ENCODE peak calls at places on chromosomes 13 and 19, in nine cellular contexts. X is suprapubic skin, W is Peyer's patch, Z is uterus, A is A549, C is endothelial cell of umbilical vein, P is heart left ventricle, L is GM12892, J is IMR-90. D is an unnamed sample.

GRCh38 chr19:1360818-1361461 is 22.8 kb upstream of the NDUFS7 start:
- DNase-seq in X (no peak), W (no peak), Z (peak), A (no peak), C (peak), P (peak), L (no peak), J (peak), D (peak)

GRCh38 chr19:10861118-10861651 is 10.2 kb upstream of the CARM1 start:
- DNase-seq in X (no peak), W (no peak), Z (no peak), A (peak), C (peak), P (no peak), L (no peak), J (no peak), D (no peak)

GRCh38 chr19:33293255-33294057 is 8.9 kb downstream of the CEBPA start:
- DNase-seq in X (no peak), W (no peak), Z (peak), A (peak), C (no peak), P (no peak), L (no peak), J (peak), D (peak)

GRCh38 chr13:74751739-74752138 is 617.5 kb upstream of the KLF12 start:
- DNase-seq in X (no peak), W (no peak), Z (no peak), A (no peak), C (no peak), P (no peak), L (no peak), J (no peak), D (no peak)

GRCh38 chr19:38125238-38125637 is 98.8 kb downstream of the DPF1 start:
- DNase-seq in X (no peak), W (no peak), Z (no peak), A (no peak), C (no peak), P (no peak), L (no peak), J (no peak), D (no peak)

GRCh38 chr19:33100894-33101644 is 20.1 kb downstream of the GPATCH1 start:
- DNase-seq in X (no peak), W (no peak), Z (no peak), A (peak), C (no peak), P (no peak), L (no peak), J (no peak), D (no peak)

GRCh38 chr13:48235100-48235813 is 2.3 kb downstream of the ITM2B start:
- DNase-seq in X (no peak), W (no peak), Z (no peak), A (no peak), C (peak), P (peak), L (no peak), J (peak), D (no peak)

GRCh38 chr13:71217827-71218226 is 649.2 kb downstream of the DACH1 start:
- DNase-seq in X (no peak), W (no peak), Z (no peak), A (no peak), C (no peak), P (no peak), L (no peak), J (no peak), D (no peak)

GRCh38 chr13:77305276-77305675 is 21.6 kb downstream of the MYCBP2 start:
- DNase-seq in X (no peak), W (no peak), Z (no peak), A (no peak), C (peak), P (no peak), L (no peak), J (no peak), D (no peak)

GRCh38 chr13:32253911-32254399 is 61.2 kb downstream of the ZAR1L start:
- DNase-seq in X (no peak), W (no peak), Z (no peak), A (no peak), C (peak), P (no peak), L (no peak), J (no peak), D (no peak)
- TF ChIP-seq POLR2A in X (no peak), W (no peak), Z (peak), A (no peak), C (no peak), P (no peak), L (no peak), J (no peak), D (no peak)

DNA sequence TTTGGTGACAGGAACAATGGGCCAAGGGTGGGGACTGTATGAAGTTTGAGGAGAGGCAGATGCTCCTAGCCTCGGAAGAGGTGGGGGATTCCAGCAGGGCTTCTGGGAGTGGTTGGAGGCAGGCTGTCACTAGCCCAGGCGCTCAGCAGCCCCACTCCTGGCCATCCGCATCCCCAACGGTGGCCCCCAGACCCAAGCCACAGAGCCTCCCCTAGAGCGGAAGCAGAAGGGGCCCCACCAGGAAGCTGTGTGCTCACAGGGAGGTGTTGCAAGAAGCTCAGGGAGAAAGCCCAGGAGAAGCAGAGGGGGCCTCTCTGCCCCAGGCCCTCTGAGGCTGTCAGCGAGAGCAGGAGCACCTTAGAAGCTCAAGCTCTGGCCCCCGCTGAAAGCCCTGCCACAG is 8.3 kb downstream of the PRAM1 start:
- DNase-seq in X (no peak), W (no peak), Z (no peak), A (no peak), C (no peak), P (no peak), L (no peak), J (no peak), D (no peak)
- TF ChIP-seq POLR2A in X (no peak), W (no peak), Z (no peak), A (no peak), C (no peak), P (no peak), L (no peak), J (no peak), D (no peak)

GRCh38 chr19:14116918-14117578 is 514 bp downstream of the PRKACA start:
- DNase-seq in X (no peak), W (no peak), Z (peak), A (no peak), C (no peak), P (peak), L (no peak), J (no peak), D (no peak)

GRCh38 chr19:14116525-14116917 is 1.0 kb downstream of the PRKACA start:
- DNase-seq in X (no peak), W (no peak), Z (no peak), A (no peak), C (no peak), P (no peak), L (no peak), J (no peak), D (no peak)

GRCh38 chr19:14114854-14115253 is 2.7 kb downstream of the PRKACA start:
- DNase-seq in X (no peak), W (peak), Z (no peak), A (peak), C (no peak), P (peak), L (no peak), J (no peak), D (no peak)

GRCh38 chr19:14114439-14114838 is 3.1 kb downstream of the PRKACA start:
- DNase-seq in X (no peak), W (no peak), Z (no peak), A (no peak), C (no peak), P (no peak), L (no peak), J (no peak), D (no peak)

GRCh38 chr19:14115761-14116160 is 1.8 kb downstream of the PRKACA start:
- DNase-seq in X (no peak), W (no peak), Z (no peak), A (no peak), C (no peak), P (no peak), L (no peak), J (no peak), D (no peak)
- TF ChIP-seq POLR2A in X (no peak), W (no peak), Z (no peak), A (no peak), C (no peak), P (no peak), L (no peak), J (no peak), D (no peak)

GRCh38 chr19:7418575-7418974 is 69.8 kb downstream of the ARHGEF18 start:
- DNase-seq in X (no peak), W (no peak), Z (no peak), A (no peak), C (no peak), P (no peak), L (no peak), J (no peak), D (no peak)
- TF ChIP-seq POLR2A in X (no peak), W (no peak), Z (no peak), A (no peak), C (no peak), P (no peak), L (no peak), J (no peak), D (no peak)

DNA sequence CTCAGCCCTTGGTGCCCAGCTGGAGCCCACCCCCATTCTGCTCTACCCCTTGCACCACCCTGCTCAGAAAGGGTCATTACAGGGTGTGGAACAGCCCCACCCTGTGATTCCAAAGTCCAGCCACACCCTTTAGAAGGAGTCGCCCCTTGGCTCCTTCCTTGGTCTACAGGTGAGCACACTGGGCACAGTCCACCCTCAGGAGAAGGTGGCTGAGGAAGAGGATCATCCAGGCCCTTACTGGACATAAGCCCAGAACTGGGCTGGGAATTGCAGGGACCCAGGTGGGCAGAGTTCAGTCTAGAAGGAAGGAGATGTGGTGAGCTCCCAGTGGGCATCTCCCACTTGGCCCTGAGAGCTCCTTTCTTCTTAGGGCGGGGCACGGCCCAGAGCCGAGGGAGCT is 8.6 kb downstream of the SLC46A3 start:
- DNase-seq in X (no peak), W (no peak), Z (no peak), A (no peak), C (no peak), P (no peak), L (no peak), J (no peak), D (no peak)
- TF ChIP-seq POLR2A in X (no peak), W (peak), Z (no peak), A (no peak), C (no peak), P (no peak), L (no peak), J (no peak), D (no peak)

GRCh38 chr19:8005534-8006256 is at the start of gene ELAVL1:
- DNase-seq in X (peak), W (peak), Z (peak), A (peak), C (peak), P (peak), L (peak), J (peak), D (peak)
- TF ChIP-seq POLR2A in X (peak), W (peak), Z (peak), A (peak), C (peak), P (no peak), L (peak), J (peak), D (peak)